ENCODE peak calls at places on chromosomes 13 and 19, in eight cellular contexts. Y is activated T-helper 9 cell treated with anti-CD3 and anti-CD28 coated beads, Interleukin-2, amount 50 U/mL, for 16 hours; A is BJ; F is substantia nigra; W is NCI-H1436 treated with DMSO at 0.1 percent for 48 hours; X is NCI-H2081 treated with DMSO at 0.1 percent for 48 hours; J is adrenal gland; P is EL. G is an unnamed sample.

GRCh38 chr19:30788105-30788765 is 416.1 kb downstream of the ZNF536 start:
- DNase-seq in P (no peak), F (no peak), A (no peak), X (no peak), J (no peak), W (no peak), Y (no peak), G (no peak)

GRCh38 chr19:33796164-33797100 is at the start of gene KCTD15:
- DNase-seq in P (peak; percentile 46), A (no peak), J (no peak), X (no peak), F (peak; percentile 47), Y (peak; percentile 9), W (no peak), G (no peak)

GRCh38 chr19:53432088-53432661 is 391 bp downstream of the ZNF761 start:
- DNase-seq in J (no peak), A (no peak), X (no peak), Y (peak; percentile 3), P (peak; percentile 42), W (no peak), F (peak; percentile 11), G (peak; percentile 0)

GRCh38 chr19:406999-407491 is 1.9 kb downstream of the C2CD4C start:
- DNase-seq in X (no peak), W (no peak), Y (no peak), J (no peak), P (no peak), A (no peak), F (no peak), G (no peak)

GRCh38 chr19:3163230-3163886 is 15.2 kb upstream of the S1PR4 start:
- DNase-seq in X (peak; percentile 1), P (peak; percentile 70), W (peak; percentile 25), J (peak; percentile 54), Y (peak; percentile 45), F (peak; percentile 57), A (no peak), G (peak; percentile 31)

GRCh38 chr19:35293733-35294309 is 1.9 kb downstream of the MAG start:
- DNase-seq in P (no peak), X (no peak), J (no peak), W (no peak), F (no peak), Y (no peak), A (no peak), G (no peak)

GRCh38 chr19:55283548-55284393 is at the start of gene BRSK1:
- DNase-seq in X (peak; percentile 12), A (no peak), J (peak; percentile 51), Y (peak; percentile 26), P (peak; percentile 76), F (peak; percentile 79), W (peak; percentile 58), G (peak; percentile 40)

GRCh38 chr19:1847348-1847683 is 967 bp downstream of the REXO1 start:
- DNase-seq in F (no peak), X (no peak), Y (no peak), J (no peak), A (no peak), W (no peak), P (no peak), G (peak; percentile 17)

GRCh38 chr19:48480151-48480475 is 10.9 kb downstream of the CYTH2 start:
- DNase-seq in A (no peak), F (peak; percentile 55), J (peak; percentile 68), Y (no peak), P (no peak), W (no peak), X (no peak), G (no peak)

GRCh38 chr19:4523306-4524110 is 5.2 kb upstream of the PLIN4 start:
- DNase-seq in J (peak; percentile 39), X (no peak), F (peak; percentile 34), A (no peak), P (peak; percentile 48), W (no peak), Y (peak; percentile 13), G (no peak)

GRCh38 chr19:32988724-32989123 is 16.7 kb downstream of the FAAP24 start:
- DNase-seq in P (no peak), A (no peak), Y (no peak), J (no peak), W (no peak), X (no peak), F (no peak), G (no peak)

GRCh38 chr19:4538601-4538954 is 1.3 kb downstream of the LRG1 start:
- DNase-seq in X (no peak), P (no peak), A (no peak), F (no peak), J (no peak), Y (no peak), W (no peak), G (no peak)

GRCh38 chr13:23639672-23640275 is 69.6 kb downstream of the TNFRSF19 start:
- DNase-seq in P (no peak), A (no peak), W (no peak), F (no peak), Y (no peak), X (no peak), J (no peak), G (no peak)

GRCh38 chr13:106355866-106356265 is 179.6 kb downstream of the EFNB2 start:
- DNase-seq in Y (no peak), J (no peak), A (no peak), F (no peak), X (no peak), P (no peak), W (no peak), G (no peak)

GRCh38 chr13:28585557-28585956 is 73.4 kb upstream of the POMP start:
- DNase-seq in P (no peak), A (no peak), W (no peak), F (no peak), Y (no peak), J (no peak), X (no peak), G (no peak)

GRCh38 chr13:57933606-57934005 is 302.1 kb downstream of the PCDH17 start:
- DNase-seq in Y (no peak), P (no peak), W (no peak), J (no peak), X (no peak), A (no peak), F (no peak), G (no peak)

GRCh38 chr13:106133025-106133424 is 402.4 kb downstream of the EFNB2 start:
- DNase-seq in X (no peak), W (no peak), P (peak; percentile 81), A (peak; percentile 69), F (no peak), Y (no peak), J (no peak), G (peak; percentile 79)

GRCh38 chr19:3249408-3249807 is 24.9 kb downstream of the CELF5 start:
- DNase-seq in F (no peak), A (no peak), W (no peak), J (no peak), X (no peak), P (no peak), Y (no peak), G (no peak)

GRCh38 chr13:49071341-49071937 is 95.7 kb downstream of the FNDC3A start:
- DNase-seq in F (no peak), X (no peak), P (peak; percentile 65), A (no peak), J (no peak), Y (no peak), W (no peak), G (no peak)

GRCh38 chr13:45445053-45445452 is 19.7 kb upstream of the COG3 start:
- DNase-seq in J (no peak), A (no peak), Y (no peak), P (no peak), X (no peak), F (no peak), W (no peak), G (no peak)

GRCh38 chr13:73061478-73062275 is 2.9 kb downstream of the KLF5 start:
- DNase-seq in W (no peak), X (no peak), J (no peak), F (no peak), P (no peak), Y (no peak), A (no peak), G (no peak)

G was measured in brain microvascular endothelial cell.